ENCODE peak calls at places on chromosomes 12 and 14, in five cellular contexts. One of them, this sample, is unnamed.

GRCh38 chr12:116183741-116184141 is 93.8 kb downstream of the MED13L start:
- DNase-seq in GM06990: no peak
- DNase-seq in GM12864: no peak
- DNase-seq in BE2C: no peak
- DNase-seq in HepG2: no peak
- DNase-seq in this sample: no peak

GRCh38 chr12:121005346-121005815 is 10.9 kb downstream of the C12orf43 start:
- DNase-seq in GM06990: peak
- DNase-seq in GM12864: no peak
- DNase-seq in BE2C: peak
- DNase-seq in HepG2: peak
- DNase-seq in this sample: peak

GRCh38 chr12:17976202-17976601 is 113.8 kb downstream of the RERGL start:
- DNase-seq in GM06990: no peak
- DNase-seq in GM12864: no peak
- DNase-seq in BE2C: no peak
- DNase-seq in HepG2: no peak
- DNase-seq in this sample: no peak

GRCh38 chr12:108822458-108823205 is 34.8 kb downstream of the SSH1 start:
- DNase-seq in GM06990: no peak
- DNase-seq in GM12864: no peak
- DNase-seq in BE2C: no peak
- DNase-seq in HepG2: no peak
- DNase-seq in this sample: no peak

GRCh38 chr12:91781114-91781513 is 364.5 kb downstream of the BTG1 start:
- DNase-seq in GM06990: no peak
- DNase-seq in GM12864: no peak
- DNase-seq in BE2C: no peak
- DNase-seq in HepG2: no peak
- DNase-seq in this sample: no peak

GRCh38 chr12:118103231-118103600 is 595 bp downstream of the VSIG10 start:
- DNase-seq in GM06990: no peak
- DNase-seq in GM12864: no peak
- DNase-seq in BE2C: no peak
- DNase-seq in HepG2: no peak
- DNase-seq in this sample: no peak

GRCh38 chr12:117236456-117237001 is 46.3 kb upstream of the FBXO21 start:
- DNase-seq in GM06990: peak
- DNase-seq in GM12864: peak
- DNase-seq in BE2C: peak
- DNase-seq in HepG2: peak
- DNase-seq in this sample: peak

GRCh38 chr12:46065412-46066166 is 75.2 kb upstream of the SCAF11 start:
- DNase-seq in GM06990: peak
- DNase-seq in GM12864: no peak
- DNase-seq in BE2C: no peak
- DNase-seq in HepG2: no peak
- DNase-seq in this sample: peak

GRCh38 chr12:95996034-95996658 is at the start of gene HAL:
- DNase-seq in GM06990: no peak
- DNase-seq in GM12864: no peak
- DNase-seq in BE2C: no peak
- DNase-seq in HepG2: peak
- DNase-seq in this sample: no peak

GRCh38 chr12:91182664-91183455 is at the start of gene DCN:
- DNase-seq in GM06990: no peak
- DNase-seq in GM12864: no peak
- DNase-seq in BE2C: no peak
- DNase-seq in HepG2: no peak
- DNase-seq in this sample: no peak

GRCh38 chr14:58055497-58055896 is 96.5 kb downstream of the ARMH4 start:
- DNase-seq in GM06990: no peak
- DNase-seq in GM12864: no peak
- DNase-seq in BE2C: no peak
- DNase-seq in HepG2: no peak
- DNase-seq in this sample: no peak

GRCh38 chr14:95164506-95164905 is 7.2 kb upstream of the DICER1 start:
- DNase-seq in GM06990: no peak
- DNase-seq in GM12864: no peak
- DNase-seq in BE2C: no peak
- DNase-seq in HepG2: no peak
- DNase-seq in this sample: no peak

GRCh38 chr12:65524666-65525065 is 246.2 kb downstream of the MSRB3 start:
- DNase-seq in GM06990: no peak
- DNase-seq in GM12864: no peak
- DNase-seq in BE2C: no peak
- DNase-seq in HepG2: no peak
- DNase-seq in this sample: no peak

GRCh38 chr12:62435337-62436163 is 31.1 kb upstream of the MON2 start:
- DNase-seq in GM06990: peak
- DNase-seq in GM12864: no peak
- DNase-seq in BE2C: peak
- DNase-seq in HepG2: peak
- DNase-seq in this sample: peak
- TF ChIP-seq CTCF in GM06990: peak
- TF ChIP-seq CTCF in GM12864: peak
- TF ChIP-seq CTCF in BE2C: peak
- TF ChIP-seq CTCF in HepG2: peak
- TF ChIP-seq CTCF in this sample: peak

GRCh38 chr12:93802698-93803097 is 125.5 kb downstream of the CRADD start:
- DNase-seq in GM06990: no peak
- DNase-seq in GM12864: no peak
- DNase-seq in BE2C: no peak
- DNase-seq in HepG2: no peak
- DNase-seq in this sample: no peak
- TF ChIP-seq CTCF in GM06990: no peak
- TF ChIP-seq CTCF in GM12864: no peak
- TF ChIP-seq CTCF in BE2C: peak
- TF ChIP-seq CTCF in HepG2: peak
- TF ChIP-seq CTCF in this sample: no peak

DNA sequence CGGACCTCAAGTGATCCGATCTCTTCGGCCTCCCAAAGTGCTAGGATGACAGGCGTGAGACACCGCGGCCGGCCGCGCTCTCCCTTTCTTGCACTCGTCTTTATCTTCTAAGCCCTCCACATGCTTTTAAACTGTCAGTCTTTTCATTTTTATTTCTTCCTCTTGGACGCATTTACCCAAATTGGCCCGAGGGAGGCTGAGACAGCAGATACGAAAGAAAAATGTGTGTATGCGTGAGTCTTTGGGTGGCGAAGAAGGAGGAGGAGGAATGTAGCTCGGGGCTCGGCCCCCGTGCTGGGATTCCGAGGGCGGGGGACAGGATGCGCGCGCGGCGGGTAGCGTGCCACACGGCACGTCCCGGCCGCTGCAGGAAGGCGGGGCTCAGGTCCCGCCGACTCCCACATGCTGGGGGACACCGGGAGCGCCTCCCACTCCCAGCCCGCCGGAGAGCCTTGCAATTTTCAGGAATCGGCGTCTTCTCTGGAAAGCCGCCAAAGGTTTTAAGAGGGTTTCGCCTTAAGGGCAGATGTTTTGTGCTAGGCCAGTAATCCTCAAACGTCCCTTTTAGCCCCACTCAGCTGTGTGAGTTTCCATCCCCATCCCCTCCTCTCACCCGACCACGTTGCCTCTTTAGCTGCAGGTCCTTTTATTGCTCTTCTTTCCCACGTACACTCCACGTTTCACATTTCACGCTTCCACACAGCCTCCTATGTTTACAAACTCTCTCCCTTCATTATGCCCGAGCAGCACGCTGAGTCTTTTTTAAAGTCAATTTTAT is 34.7 kb upstream of the SLC2A3 start:
- DNase-seq in GM06990: peak
- DNase-seq in GM12864: no peak
- DNase-seq in BE2C: peak
- DNase-seq in HepG2: no peak
- DNase-seq in this sample: peak
- TF ChIP-seq CTCF in GM06990: no peak
- TF ChIP-seq CTCF in GM12864: no peak
- TF ChIP-seq CTCF in BE2C: no peak
- TF ChIP-seq CTCF in HepG2: no peak
- TF ChIP-seq CTCF in this sample: no peak

GRCh38 chr12:153080-153746 is 60.7 kb downstream of the SLC6A12 start:
- DNase-seq in GM06990: peak
- DNase-seq in GM12864: peak
- DNase-seq in BE2C: peak
- DNase-seq in HepG2: peak
- DNase-seq in this sample: peak
- TF ChIP-seq CTCF in GM06990: peak
- TF ChIP-seq CTCF in GM12864: peak
- TF ChIP-seq CTCF in BE2C: peak
- TF ChIP-seq CTCF in HepG2: peak
- TF ChIP-seq CTCF in this sample: peak

GRCh38 chr14:64726585-64726890 is 22.3 kb downstream of the PLEKHG3 start:
- DNase-seq in GM06990: no peak
- DNase-seq in GM12864: no peak
- DNase-seq in BE2C: peak
- DNase-seq in HepG2: no peak
- DNase-seq in this sample: no peak

GRCh38 chr14:64727551-64728071 is 23.4 kb downstream of the PLEKHG3 start:
- DNase-seq in GM06990: no peak
- DNase-seq in GM12864: no peak
- DNase-seq in BE2C: no peak
- DNase-seq in HepG2: no peak
- DNase-seq in this sample: no peak

GRCh38 chr14:64729386-64730060 is 25.3 kb downstream of the PLEKHG3 start:
- DNase-seq in GM06990: no peak
- DNase-seq in GM12864: no peak
- DNase-seq in BE2C: no peak
- DNase-seq in HepG2: no peak
- DNase-seq in this sample: no peak

GRCh38 chr14:64728856-64729255 is 24.6 kb downstream of the PLEKHG3 start:
- DNase-seq in GM06990: no peak
- DNase-seq in GM12864: no peak
- DNase-seq in BE2C: no peak
- DNase-seq in HepG2: no peak
- DNase-seq in this sample: no peak

GRCh38 chr14:64728106-64728505 is 23.9 kb downstream of the PLEKHG3 start:
- DNase-seq in GM06990: no peak
- DNase-seq in GM12864: no peak
- DNase-seq in BE2C: no peak
- DNase-seq in HepG2: no peak
- DNase-seq in this sample: no peak
- TF ChIP-seq CTCF in GM06990: no peak
- TF ChIP-seq CTCF in GM12864: no peak
- TF ChIP-seq CTCF in BE2C: no peak
- TF ChIP-seq CTCF in HepG2: no peak
- TF ChIP-seq CTCF in this sample: no peak